ENCODE peak calls at places on chromosome X, in nine cellular contexts. One of them, this sample, is unnamed.

GRCh38 chrX:40140706-40141499 is 43.1 kb upstream of the BCOR start:
- DNase-seq in heart left ventricle: no peak
- DNase-seq in HCT116: no peak
- DNase-seq in CD8-positive, alpha-beta T cell: no peak
- DNase-seq in H9: peak; percentile 57
- DNase-seq in spleen: no peak
- DNase-seq in left ventricle myocardium inferior: no peak
- DNase-seq in dorsolateral prefrontal cortex: no peak
- DNase-seq in WERI-Rb-1: no peak
- DNase-seq in this sample: no peak

GRCh38 chrX:110699109-110699508 is 96.5 kb downstream of the CHRDL1 start:
- DNase-seq in dorsolateral prefrontal cortex: no peak
- DNase-seq in CD8-positive, alpha-beta T cell: no peak
- DNase-seq in WERI-Rb-1: no peak
- DNase-seq in H9: no peak
- DNase-seq in left ventricle myocardium inferior: no peak
- DNase-seq in HCT116: no peak
- DNase-seq in spleen: no peak
- DNase-seq in heart left ventricle: no peak
- DNase-seq in this sample: no peak

GRCh38 chrX:66074920-66075879 is 35.3 kb upstream of the VSIG4 start:
- DNase-seq in WERI-Rb-1: no peak
- DNase-seq in spleen: peak; percentile 86
- DNase-seq in CD8-positive, alpha-beta T cell: peak; percentile 13
- DNase-seq in heart left ventricle: peak; percentile 67
- DNase-seq in left ventricle myocardium inferior: peak; percentile 22
- DNase-seq in dorsolateral prefrontal cortex: no peak
- DNase-seq in H9: no peak
- DNase-seq in HCT116: no peak
- DNase-seq in this sample: no peak

GRCh38 chrX:30181353-30181752 is 34.0 kb upstream of the MAGEB2 start:
- DNase-seq in HCT116: no peak
- DNase-seq in WERI-Rb-1: no peak
- DNase-seq in H9: no peak
- DNase-seq in spleen: no peak
- DNase-seq in dorsolateral prefrontal cortex: no peak
- DNase-seq in left ventricle myocardium inferior: no peak
- DNase-seq in CD8-positive, alpha-beta T cell: no peak
- DNase-seq in heart left ventricle: no peak
- DNase-seq in this sample: peak; percentile 8

GRCh38 chrX:1261285-1261684 is 7.3 kb upstream of the CSF2RA start:
- DNase-seq in HCT116: no peak
- DNase-seq in spleen: peak; percentile 25
- DNase-seq in dorsolateral prefrontal cortex: no peak
- DNase-seq in left ventricle myocardium inferior: no peak
- DNase-seq in heart left ventricle: no peak
- DNase-seq in H9: peak; percentile 50
- DNase-seq in WERI-Rb-1: no peak
- DNase-seq in CD8-positive, alpha-beta T cell: no peak
- DNase-seq in this sample: no peak

GRCh38 chrX:140389331-140389730 is 115.5 kb downstream of the SOX3 start:
- DNase-seq in left ventricle myocardium inferior: no peak
- DNase-seq in H9: no peak
- DNase-seq in WERI-Rb-1: no peak
- DNase-seq in dorsolateral prefrontal cortex: no peak
- DNase-seq in heart left ventricle: no peak
- DNase-seq in spleen: no peak
- DNase-seq in HCT116: no peak
- DNase-seq in CD8-positive, alpha-beta T cell: no peak
- DNase-seq in this sample: no peak

GRCh38 chrX:46576458-46576857 is 2.9 kb downstream of the CHST7 start:
- DNase-seq in H9: no peak
- DNase-seq in HCT116: no peak
- DNase-seq in WERI-Rb-1: no peak
- DNase-seq in heart left ventricle: peak; percentile 36
- DNase-seq in left ventricle myocardium inferior: peak; percentile 23
- DNase-seq in spleen: no peak
- DNase-seq in CD8-positive, alpha-beta T cell: no peak
- DNase-seq in dorsolateral prefrontal cortex: no peak
- DNase-seq in this sample: no peak

GRCh38 chrX:45775462-45775861 is 574.8 kb upstream of the DIPK2B start:
- DNase-seq in spleen: no peak
- DNase-seq in WERI-Rb-1: no peak
- DNase-seq in dorsolateral prefrontal cortex: no peak
- DNase-seq in left ventricle myocardium inferior: no peak
- DNase-seq in CD8-positive, alpha-beta T cell: no peak
- DNase-seq in heart left ventricle: no peak
- DNase-seq in HCT116: no peak
- DNase-seq in H9: no peak
- DNase-seq in this sample: no peak

GRCh38 chrX:150575415-150575814 is 7.0 kb downstream of the MTM1 start:
- DNase-seq in spleen: no peak
- DNase-seq in heart left ventricle: no peak
- DNase-seq in HCT116: peak; percentile 72
- DNase-seq in dorsolateral prefrontal cortex: no peak
- DNase-seq in CD8-positive, alpha-beta T cell: peak; percentile 17
- DNase-seq in WERI-Rb-1: no peak
- DNase-seq in left ventricle myocardium inferior: no peak
- DNase-seq in H9: no peak
- DNase-seq in this sample: no peak

GRCh38 chrX:120450163-120450562 is 18.9 kb downstream of the LAMP2 start:
- DNase-seq in CD8-positive, alpha-beta T cell: no peak
- DNase-seq in dorsolateral prefrontal cortex: no peak
- DNase-seq in HCT116: no peak
- DNase-seq in WERI-Rb-1: no peak
- DNase-seq in spleen: no peak
- DNase-seq in H9: no peak
- DNase-seq in left ventricle myocardium inferior: no peak
- DNase-seq in heart left ventricle: no peak
- DNase-seq in this sample: peak; percentile 26

GRCh38 chrX:120456973-120457372 is 12.1 kb downstream of the LAMP2 start:
- DNase-seq in heart left ventricle: no peak
- DNase-seq in HCT116: no peak
- DNase-seq in spleen: no peak
- DNase-seq in left ventricle myocardium inferior: no peak
- DNase-seq in WERI-Rb-1: no peak
- DNase-seq in CD8-positive, alpha-beta T cell: no peak
- DNase-seq in dorsolateral prefrontal cortex: no peak
- DNase-seq in H9: no peak
- DNase-seq in this sample: no peak

GRCh38 chrX:120453985-120454384 is 15.1 kb downstream of the LAMP2 start:
- DNase-seq in left ventricle myocardium inferior: no peak
- DNase-seq in H9: no peak
- DNase-seq in dorsolateral prefrontal cortex: no peak
- DNase-seq in heart left ventricle: no peak
- DNase-seq in CD8-positive, alpha-beta T cell: no peak
- DNase-seq in HCT116: no peak
- DNase-seq in spleen: no peak
- DNase-seq in WERI-Rb-1: no peak
- DNase-seq in this sample: no peak

GRCh38 chrX:120446503-120446902 is 22.6 kb downstream of the LAMP2 start:
- DNase-seq in CD8-positive, alpha-beta T cell: no peak
- DNase-seq in dorsolateral prefrontal cortex: no peak
- DNase-seq in WERI-Rb-1: peak; percentile 8
- DNase-seq in H9: no peak
- DNase-seq in spleen: no peak
- DNase-seq in heart left ventricle: no peak
- DNase-seq in left ventricle myocardium inferior: no peak
- DNase-seq in HCT116: no peak
- DNase-seq in this sample: no peak

DNA sequence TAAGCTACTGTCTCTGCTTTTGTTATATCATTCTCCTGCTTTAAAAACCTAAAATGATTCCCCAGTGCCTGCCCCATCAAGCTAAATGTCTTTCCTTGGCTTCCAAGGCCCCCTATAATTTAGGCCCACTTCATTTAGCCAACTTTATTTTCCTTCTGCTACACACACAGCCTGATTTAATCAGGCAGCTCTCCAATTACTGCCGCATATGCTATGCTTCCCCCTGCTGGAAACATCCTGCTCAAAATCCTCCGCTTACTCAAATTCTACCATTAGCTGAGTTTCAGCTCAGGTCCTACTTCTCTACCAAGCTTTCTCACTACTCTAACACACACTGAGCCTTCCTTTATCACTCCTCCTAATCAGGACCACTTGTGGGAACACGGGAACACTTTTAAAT is 17.0 kb downstream of the LAMP2 start:
- DNase-seq in spleen: no peak
- DNase-seq in HCT116: no peak
- DNase-seq in left ventricle myocardium inferior: no peak
- DNase-seq in WERI-Rb-1: peak; percentile 13
- DNase-seq in dorsolateral prefrontal cortex: no peak
- DNase-seq in heart left ventricle: no peak
- DNase-seq in CD8-positive, alpha-beta T cell: no peak
- DNase-seq in H9: peak; percentile 27
- DNase-seq in this sample: peak; percentile 15
- TF ChIP-seq CTCF in spleen: no peak
- TF ChIP-seq CTCF in HCT116: peak; percentile 29
- TF ChIP-seq CTCF in left ventricle myocardium inferior: peak; percentile 45
- TF ChIP-seq CTCF in WERI-Rb-1: peak; percentile 43
- TF ChIP-seq CTCF in dorsolateral prefrontal cortex: peak; percentile 56
- TF ChIP-seq CTCF in heart left ventricle: no peak
- TF ChIP-seq CTCF in CD8-positive, alpha-beta T cell: no peak
- TF ChIP-seq CTCF in H9: peak; percentile 61
- TF ChIP-seq CTCF in this sample: no peak

GRCh38 chrX:37955273-37955672 is 51.1 kb upstream of the SYTL5 start:
- DNase-seq in H9: no peak
- DNase-seq in dorsolateral prefrontal cortex: no peak
- DNase-seq in spleen: no peak
- DNase-seq in WERI-Rb-1: no peak
- DNase-seq in CD8-positive, alpha-beta T cell: no peak
- DNase-seq in HCT116: no peak
- DNase-seq in left ventricle myocardium inferior: no peak
- DNase-seq in heart left ventricle: no peak
- DNase-seq in this sample: no peak

GRCh38 chrX:37956223-37956622 is 50.1 kb upstream of the SYTL5 start:
- DNase-seq in WERI-Rb-1: no peak
- DNase-seq in H9: no peak
- DNase-seq in HCT116: no peak
- DNase-seq in dorsolateral prefrontal cortex: no peak
- DNase-seq in spleen: no peak
- DNase-seq in heart left ventricle: no peak
- DNase-seq in CD8-positive, alpha-beta T cell: no peak
- DNase-seq in left ventricle myocardium inferior: no peak
- DNase-seq in this sample: no peak

GRCh38 chrX:37959212-37960021 is 46.9 kb upstream of the SYTL5 start:
- DNase-seq in heart left ventricle: no peak
- DNase-seq in left ventricle myocardium inferior: no peak
- DNase-seq in H9: no peak
- DNase-seq in CD8-positive, alpha-beta T cell: no peak
- DNase-seq in WERI-Rb-1: no peak
- DNase-seq in HCT116: no peak
- DNase-seq in spleen: no peak
- DNase-seq in dorsolateral prefrontal cortex: no peak
- DNase-seq in this sample: no peak

GRCh38 chrX:37961118-37961517 is 45.2 kb upstream of the SYTL5 start:
- DNase-seq in dorsolateral prefrontal cortex: no peak
- DNase-seq in heart left ventricle: no peak
- DNase-seq in spleen: no peak
- DNase-seq in WERI-Rb-1: no peak
- DNase-seq in CD8-positive, alpha-beta T cell: no peak
- DNase-seq in H9: no peak
- DNase-seq in HCT116: no peak
- DNase-seq in left ventricle myocardium inferior: no peak
- DNase-seq in this sample: no peak

GRCh38 chrX:37958493-37959211 is 47.7 kb upstream of the SYTL5 start:
- DNase-seq in HCT116: no peak
- DNase-seq in WERI-Rb-1: no peak
- DNase-seq in heart left ventricle: no peak
- DNase-seq in H9: no peak
- DNase-seq in dorsolateral prefrontal cortex: no peak
- DNase-seq in left ventricle myocardium inferior: no peak
- DNase-seq in CD8-positive, alpha-beta T cell: no peak
- DNase-seq in spleen: no peak
- DNase-seq in this sample: no peak
- TF ChIP-seq CTCF in HCT116: no peak
- TF ChIP-seq CTCF in WERI-Rb-1: no peak
- TF ChIP-seq CTCF in heart left ventricle: no peak
- TF ChIP-seq CTCF in H9: no peak
- TF ChIP-seq CTCF in dorsolateral prefrontal cortex: no peak
- TF ChIP-seq CTCF in left ventricle myocardium inferior: no peak
- TF ChIP-seq CTCF in CD8-positive, alpha-beta T cell: no peak
- TF ChIP-seq CTCF in spleen: no peak
- TF ChIP-seq CTCF in this sample: no peak

DNA sequence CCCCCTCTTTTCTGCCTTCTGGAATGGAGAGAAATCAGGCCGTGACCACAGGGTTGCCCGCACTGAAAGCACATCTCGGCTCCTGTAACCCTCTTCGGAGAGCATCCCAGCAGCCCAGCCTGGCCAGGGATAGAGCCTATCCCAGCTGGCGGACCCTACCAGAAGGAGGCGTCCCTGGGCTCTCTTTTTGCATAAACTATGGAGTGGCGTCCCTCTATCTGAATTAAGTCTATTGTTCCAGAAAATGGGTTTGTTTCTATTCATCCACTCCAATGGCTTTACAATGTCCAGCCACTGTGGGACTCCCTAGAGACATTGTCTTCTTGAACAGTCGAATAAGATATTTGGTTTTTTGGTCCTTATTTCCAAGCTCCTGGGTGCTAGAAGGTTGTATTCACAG is 689 bp upstream of the NHSL2 start:
- DNase-seq in dorsolateral prefrontal cortex: no peak
- DNase-seq in spleen: no peak
- DNase-seq in heart left ventricle: no peak
- DNase-seq in H9: peak; percentile 65
- DNase-seq in HCT116: no peak
- DNase-seq in CD8-positive, alpha-beta T cell: no peak
- DNase-seq in WERI-Rb-1: peak; percentile 64
- DNase-seq in left ventricle myocardium inferior: no peak
- DNase-seq in this sample: no peak
- TF ChIP-seq CTCF in dorsolateral prefrontal cortex: no peak
- TF ChIP-seq CTCF in spleen: no peak
- TF ChIP-seq CTCF in heart left ventricle: no peak
- TF ChIP-seq CTCF in H9: peak; percentile 60
- TF ChIP-seq CTCF in HCT116: peak; percentile 8
- TF ChIP-seq CTCF in CD8-positive, alpha-beta T cell: no peak
- TF ChIP-seq CTCF in WERI-Rb-1: peak; percentile 57
- TF ChIP-seq CTCF in left ventricle myocardium inferior: no peak
- TF ChIP-seq CTCF in this sample: no peak

DNA sequence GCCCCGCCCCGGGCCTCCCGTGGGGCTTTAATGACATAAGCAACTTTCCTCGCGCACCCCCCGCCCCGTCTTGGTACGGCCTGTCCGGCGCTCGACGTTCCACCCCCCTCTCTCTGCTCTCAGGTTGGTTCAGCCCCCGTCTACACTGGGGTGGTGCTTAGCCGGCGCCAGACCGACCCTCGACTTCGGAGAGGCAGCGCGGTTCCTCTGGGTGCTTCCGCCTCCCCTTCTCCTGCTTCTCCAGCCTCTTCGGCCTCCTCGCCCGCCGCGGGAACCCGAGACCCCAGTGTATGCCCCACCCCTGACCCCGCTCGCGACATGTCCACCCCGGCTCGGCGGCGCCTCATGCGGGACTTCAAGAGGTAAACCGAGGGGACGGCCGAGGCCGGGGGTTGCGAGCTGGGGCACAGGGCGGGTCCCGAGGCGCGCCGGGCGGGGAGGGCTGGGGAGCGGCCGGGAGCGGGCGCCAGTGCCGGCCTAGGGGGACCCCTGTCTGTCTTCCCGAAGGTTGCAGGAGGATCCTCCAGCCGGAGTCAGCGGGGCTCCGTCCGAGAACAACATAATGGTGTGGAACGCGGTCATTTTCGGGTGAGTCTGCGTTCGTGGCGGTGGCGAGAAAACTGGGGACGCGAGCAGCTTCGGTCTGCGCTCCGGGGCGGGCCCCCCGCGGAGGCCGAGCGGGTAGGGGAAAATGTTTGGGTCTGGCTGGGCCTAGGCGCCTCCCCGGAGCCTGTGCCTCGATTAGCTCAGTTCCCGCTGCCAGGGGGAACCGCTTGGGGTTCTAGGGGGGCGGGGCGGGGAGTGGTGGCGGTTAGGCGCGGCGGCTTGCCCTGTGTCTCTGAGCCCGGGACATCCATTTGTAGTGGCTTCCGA is at the start of gene UBE2A:
- DNase-seq in spleen: peak; percentile 96
- DNase-seq in left ventricle myocardium inferior: peak; percentile 92
- DNase-seq in dorsolateral prefrontal cortex: peak; percentile 76
- DNase-seq in WERI-Rb-1: peak; percentile 90
- DNase-seq in heart left ventricle: peak; percentile 95
- DNase-seq in H9: peak; percentile 87
- DNase-seq in HCT116: peak; percentile 79
- DNase-seq in CD8-positive, alpha-beta T cell: peak; percentile 82
- DNase-seq in this sample: peak; percentile 92
- TF ChIP-seq CTCF in spleen: peak; percentile 10
- TF ChIP-seq CTCF in left ventricle myocardium inferior: peak; percentile 58
- TF ChIP-seq CTCF in dorsolateral prefrontal cortex: peak; percentile 37
- TF ChIP-seq CTCF in WERI-Rb-1: peak; percentile 5
- TF ChIP-seq CTCF in heart left ventricle: peak; percentile 36
- TF ChIP-seq CTCF in H9: peak; percentile 43
- TF ChIP-seq CTCF in HCT116: no peak
- TF ChIP-seq CTCF in CD8-positive, alpha-beta T cell: no peak
- TF ChIP-seq CTCF in this sample: peak; percentile 44